ENCODE peak calls at places on chromosomes 6 and 20, in five cellular contexts. S is hepatocyte, G is PC-3, T is PC-9, P is OCI-LY7. L is an unnamed sample. For H3K9me2 and H3K4me1, the result is how much of the 10 kb centered on the place peaks cover.

GRCh38 chr20:34522969-34523871 is 7.0 kb downstream of the DYNLRB1 start:
- DNase-seq in S (peak), T (peak), P (peak), G (peak), L (peak)

GRCh38 chr6:1849686-1850580 is 240.2 kb downstream of the FOXC1 start:
- DNase-seq in P (no peak), S (no peak), G (no peak), T (no peak), L (no peak)

GRCh38 chr6:161921602-161922400 is 647.9 kb upstream of the AGPAT4 start:
- DNase-seq in T (no peak), S (no peak), G (no peak), P (no peak), L (no peak)

GRCh38 chr6:9412951-9413559 is 977.7 kb upstream of the SLC35B3 start:
- DNase-seq in G (peak), S (peak), P (peak), T (no peak), L (peak)

GRCh38 chr6:127273499-127273898 is 6.8 kb downstream of the RNF146 start:
- DNase-seq in S (no peak), T (no peak), P (no peak), G (no peak), L (no peak)

GRCh38 chr6:90343581-90343980 is 46.9 kb upstream of the BACH2 start:
- DNase-seq in P (no peak), G (peak), T (no peak), S (peak), L (no peak)

GRCh38 chr6:4180653-4181255 is 45.4 kb upstream of the ECI2 start:
- DNase-seq in S (no peak), T (no peak), G (peak), P (peak), L (no peak)

GRCh38 chr20:7770578-7770977 is 169.7 kb downstream of the HAO1 start:
- DNase-seq in S (no peak), P (peak), T (no peak), G (peak), L (peak)

GRCh38 chr6:116090251-116090650 is 10.4 kb upstream of the NT5DC1 start:
- DNase-seq in T (no peak), G (no peak), P (no peak), S (no peak), L (no peak)

GRCh38 chr6:39834278-39834677 is 42.1 kb downstream of the DAAM2 start:
- DNase-seq in S (no peak), P (no peak), G (no peak), T (no peak), L (no peak)

GRCh38 chr20:19855426-19855825 is 97.4 kb downstream of the RIN2 start:
- DNase-seq in G (no peak), T (no peak), P (no peak), S (no peak), L (no peak)

GRCh38 chr6:142850653-142851434 is 94.1 kb downstream of the HIVEP2 start:
- DNase-seq in S (no peak), T (no peak), G (peak), P (peak), L (no peak)

GRCh38 chr6:46757206-46757564 is 10.5 kb downstream of the ANKRD66 start:
- DNase-seq in P (no peak), T (no peak), G (no peak), S (no peak), L (no peak)

GRCh38 chr20:50491926-50492634 is 18.1 kb upstream of the PTPN1 start:
- DNase-seq in T (peak), P (no peak), G (no peak), S (no peak), L (no peak)

GRCh38 chr20:3781153-3781910 is at the start of gene SPEF1:
- DNase-seq in S (peak), P (peak), T (peak), G (peak), L (peak)

GRCh38 chr20:840858-841567 is 7.5 kb downstream of the FAM110A start:
- DNase-seq in S (peak), G (peak), T (peak), P (peak), L (no peak)

GRCh38 chr6:37650071-37650481 is 47.6 kb downstream of the MDGA1 start:
- DNase-seq in T (no peak), P (no peak), S (peak), G (no peak), L (no peak)

GRCh38 chr6:44503471-44503870 is 116.0 kb downstream of the CDC5L start:
- DNase-seq in T (no peak), G (no peak), S (no peak), P (no peak), L (no peak)
- H3K9me2 ChIP-seq in T (under half), G (under half), S (under half), P (under half), L (under half)

DNA sequence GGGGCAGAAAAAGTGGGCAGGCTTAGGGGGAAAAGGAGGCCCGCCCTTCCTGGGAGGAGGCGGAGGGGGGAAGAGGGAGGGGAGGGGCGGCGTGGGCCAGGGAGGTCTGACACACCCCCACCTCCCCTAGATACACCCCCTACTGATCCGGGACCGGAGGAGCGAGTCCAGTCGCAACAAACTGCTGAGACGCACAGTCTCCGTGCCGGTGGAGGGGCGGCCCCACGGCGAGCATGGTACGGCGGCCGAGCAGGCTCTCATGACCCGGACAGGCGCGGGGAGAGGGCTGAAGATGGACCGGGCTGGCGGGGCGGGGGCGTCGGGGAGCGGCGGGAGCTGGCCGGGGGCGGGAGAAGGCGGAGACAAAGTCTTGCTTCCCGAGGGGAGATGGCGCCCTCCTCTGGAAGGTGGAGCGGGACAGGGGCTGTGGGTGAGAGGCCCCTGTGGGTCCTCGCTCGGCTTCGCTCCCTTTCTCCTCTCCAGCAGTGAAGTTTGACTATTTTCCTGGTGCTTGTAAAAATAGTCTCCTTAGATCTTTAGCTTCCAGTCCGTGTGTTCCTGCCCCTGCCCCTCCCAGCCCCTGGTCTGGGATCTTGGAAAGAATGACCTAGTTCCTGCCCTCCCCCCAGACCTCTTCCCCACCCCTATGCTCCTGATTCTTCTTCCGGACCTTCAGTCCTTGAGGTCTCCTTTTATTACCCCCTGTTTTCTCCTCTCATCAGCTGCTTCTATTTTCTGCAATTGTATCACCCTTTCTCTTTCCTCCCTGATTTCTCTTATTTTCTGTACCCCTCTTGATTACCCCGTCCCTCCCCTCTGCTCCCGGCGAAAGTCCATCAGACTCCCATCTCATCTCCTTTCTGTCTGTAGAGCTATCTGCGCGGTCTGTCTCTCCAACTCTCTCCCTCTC is 6.1 kb downstream of the SYNGAP1 start:
- DNase-seq in S (peak), P (peak), T (peak), G (peak), L (peak)
- H3K4me1 ChIP-seq in S (under half), P (half or more), T (under half), G (under half), L (under half)

GRCh38 chr20:49483018-49483705 is 694 bp upstream of the KCNB1 start:
- DNase-seq in G (no peak), P (no peak), S (peak), T (no peak), L (no peak)
- H2AFZ ChIP-seq in G (peak), P (no peak), S (no peak), T (no peak), L (peak)

GRCh38 chr6:160378218-160378617 is 30.0 kb downstream of the SLC22A3 start:
- DNase-seq in T (no peak), P (no peak), S (no peak), G (no peak), L (no peak)
- H3K9me2 ChIP-seq in T (under half), P (under half), S (under half), G (under half), L (under half)

GRCh38 chr6:7157752-7158616 is 50.2 kb downstream of the RREB1 start:
- DNase-seq in S (no peak), T (no peak), P (no peak), G (no peak), L (no peak)
- H3K4me1 ChIP-seq in S (under half), T (under half), P (under half), G (under half), L (half or more)

GRCh38 chr6:122042380-122042779 is 357.1 kb upstream of the HSF2 start:
- DNase-seq in G (no peak), T (no peak), P (no peak), S (no peak), L (no peak)
- H2AFZ ChIP-seq in G (no peak), T (no peak), P (no peak), S (no peak), L (no peak)

DNA sequence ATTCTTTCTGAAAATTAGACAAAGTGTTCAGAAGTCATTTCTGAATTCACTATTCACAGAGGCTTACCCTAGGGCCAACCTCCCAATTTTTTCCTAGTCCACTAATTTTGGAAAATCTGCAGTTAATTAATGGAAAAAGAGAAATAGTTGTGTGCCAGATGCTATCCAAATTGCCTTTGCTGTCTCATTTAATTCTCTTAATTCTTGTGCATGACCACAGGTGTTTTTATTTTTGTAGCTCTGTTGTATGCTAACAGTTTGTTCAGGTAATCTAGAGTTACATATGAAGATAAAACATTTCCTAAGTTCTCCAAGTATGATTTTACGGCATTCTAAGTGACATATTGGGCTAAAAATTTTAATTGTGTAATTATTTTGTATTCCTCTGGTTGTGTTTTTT is 96.8 kb downstream of the SCAF8 start:
- DNase-seq in T (no peak), P (no peak), S (no peak), G (no peak), L (no peak)
- H3K9me2 ChIP-seq in T (under half), P (under half), S (under half), G (under half), L (under half)

GRCh38 chr6:33207569-33208088 is 671 bp upstream of the RING1 start:
- DNase-seq in S (peak), P (peak), G (peak), T (no peak), L (no peak)
- H3K4me1 ChIP-seq in S (under half), P (under half), G (under half), T (under half), L (under half)

GRCh38 chr20:47191074-47191673 is 165.3 kb downstream of the ZMYND8 start:
- DNase-seq in S (no peak), G (peak), T (peak), P (no peak), L (no peak)

GRCh38 chr20:47198254-47198671 is 158.2 kb downstream of the ZMYND8 start:
- DNase-seq in T (no peak), S (no peak), P (no peak), G (peak), L (peak)

GRCh38 chr20:47196091-47197081 is 160.1 kb downstream of the ZMYND8 start:
- DNase-seq in T (peak), G (peak), S (peak), P (peak), L (peak)

GRCh38 chr20:47198996-47199552 is 157.4 kb downstream of the ZMYND8 start:
- DNase-seq in T (no peak), G (no peak), S (no peak), P (no peak), L (no peak)

GRCh38 chr20:47195573-47195972 is 160.9 kb downstream of the ZMYND8 start:
- DNase-seq in T (no peak), P (no peak), S (no peak), G (no peak), L (no peak)
- H2AFZ ChIP-seq in T (no peak), P (no peak), S (no peak), G (no peak), L (no peak)

GRCh38 chr6:24072038-24072746 is 53.8 kb upstream of the NRSN1 start:
- DNase-seq in S (no peak), P (no peak), G (no peak), T (no peak), L (no peak)
- H3K9me2 ChIP-seq in S (under half), P (under half), G (under half), T (under half), L (under half)

L was measured in MM.1S.